ENCODE peak calls at places on chromosomes 7 and 10, in four cellular contexts. One of them, this sample, is unnamed.

GRCh38 chr7:82699773-82700186 is 256.2 kb upstream of the CACNA2D1 start:
- DNase-seq in K562: no peak
- DNase-seq in HepG2: no peak
- DNase-seq in GM12878: no peak
- DNase-seq in this sample: no peak

GRCh38 chr7:22601812-22602568 is 102.0 kb upstream of the STEAP1B start:
- DNase-seq in K562: no peak
- DNase-seq in HepG2: no peak
- DNase-seq in GM12878: no peak
- DNase-seq in this sample: no peak

GRCh38 chr7:99137418-99138180 is 6.3 kb downstream of the SMURF1 start:
- DNase-seq in K562: no peak
- DNase-seq in HepG2: no peak
- DNase-seq in GM12878: no peak
- DNase-seq in this sample: peak; percentile 31

GRCh38 chr7:28955723-28956607 is 2.2 kb downstream of the TRIL start:
- DNase-seq in K562: no peak
- DNase-seq in HepG2: peak; percentile 72
- DNase-seq in GM12878: no peak
- DNase-seq in this sample: peak; percentile 89

GRCh38 chr10:110087682-110088081 is 79.9 kb downstream of the ADD3 start:
- DNase-seq in K562: no peak
- DNase-seq in HepG2: no peak
- DNase-seq in GM12878: no peak
- DNase-seq in this sample: no peak

GRCh38 chr7:143148050-143148449 is 16.2 kb downstream of the PIP start:
- DNase-seq in K562: no peak
- DNase-seq in HepG2: no peak
- DNase-seq in GM12878: no peak
- DNase-seq in this sample: no peak

GRCh38 chr10:73590881-73591577 is at the start of gene USP54:
- DNase-seq in K562: peak; percentile 68
- DNase-seq in HepG2: peak; percentile 59
- DNase-seq in GM12878: no peak
- DNase-seq in this sample: peak; percentile 25

GRCh38 chr10:34291466-34292177 is 523.5 kb downstream of the PARD3 start:
- DNase-seq in K562: no peak
- DNase-seq in HepG2: peak; percentile 2
- DNase-seq in GM12878: peak; percentile 28
- DNase-seq in this sample: no peak

GRCh38 chr7:27165089-27165654 is at the start of gene HOXA9:
- DNase-seq in K562: no peak
- DNase-seq in HepG2: no peak
- DNase-seq in GM12878: no peak
- DNase-seq in this sample: no peak

GRCh38 chr7:1227071-1227804 is 5.4 kb upstream of the UNCX start:
- DNase-seq in K562: no peak
- DNase-seq in HepG2: no peak
- DNase-seq in GM12878: no peak
- DNase-seq in this sample: no peak

GRCh38 chr7:17640730-17641377 is 299.4 kb downstream of the SNX13 start:
- DNase-seq in K562: peak; percentile 23
- DNase-seq in HepG2: peak; percentile 28
- DNase-seq in GM12878: no peak
- DNase-seq in this sample: peak; percentile 45

GRCh38 chr7:8172372-8173354 is 89.3 kb downstream of the ICA1 start:
- DNase-seq in K562: no peak
- DNase-seq in HepG2: no peak
- DNase-seq in GM12878: no peak
- DNase-seq in this sample: no peak

GRCh38 chr7:50303082-50303893 is 1.2 kb upstream of the IKZF1 start:
- DNase-seq in K562: no peak
- DNase-seq in HepG2: no peak
- DNase-seq in GM12878: no peak
- DNase-seq in this sample: no peak

GRCh38 chr10:8052344-8052969 is 2.0 kb upstream of the GATA3 start:
- DNase-seq in K562: no peak
- DNase-seq in HepG2: no peak
- DNase-seq in GM12878: no peak
- DNase-seq in this sample: no peak

GRCh38 chr7:155842496-155843265 is 30.4 kb upstream of the SHH start:
- DNase-seq in K562: no peak
- DNase-seq in HepG2: no peak
- DNase-seq in GM12878: no peak
- DNase-seq in this sample: no peak

GRCh38 chr10:105807930-105808587 is 1167.0 kb downstream of the SORCS3 start:
- DNase-seq in K562: no peak
- DNase-seq in HepG2: no peak
- DNase-seq in GM12878: no peak
- DNase-seq in this sample: no peak

GRCh38 chr7:147803625-147804024 is 786.9 kb upstream of the C7orf33 start:
- DNase-seq in K562: no peak
- DNase-seq in HepG2: no peak
- DNase-seq in GM12878: no peak
- DNase-seq in this sample: peak; percentile 40

GRCh38 chr10:3395487-3395886 is 222.9 kb upstream of the PITRM1 start:
- DNase-seq in K562: no peak
- DNase-seq in HepG2: no peak
- DNase-seq in GM12878: no peak
- DNase-seq in this sample: no peak

DNA sequence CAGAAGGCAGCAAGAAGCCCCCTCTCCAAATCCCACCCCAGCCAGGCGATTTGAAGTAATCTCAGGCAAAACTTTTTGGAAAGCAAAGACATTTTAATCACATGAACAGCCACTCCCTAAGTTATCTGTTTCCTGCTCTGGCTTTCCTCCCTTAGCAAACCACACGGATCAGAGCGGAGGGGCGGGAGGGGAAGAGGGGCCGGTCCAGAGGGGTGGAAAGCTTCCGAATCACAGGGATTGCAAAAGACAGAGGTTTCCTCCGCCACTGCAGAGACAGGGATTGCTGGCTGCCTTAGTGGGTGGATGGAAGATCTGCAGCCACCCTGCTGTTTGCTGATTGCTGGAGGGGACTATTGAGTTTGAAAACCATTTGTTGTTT is 41.2 kb downstream of the ZCCHC24 start:
- DNase-seq in K562: peak; percentile 50
- DNase-seq in HepG2: peak; percentile 66
- DNase-seq in GM12878: no peak
- DNase-seq in this sample: no peak
- TF ChIP-seq TARDBP in K562: no peak
- TF ChIP-seq TARDBP in HepG2: no peak
- TF ChIP-seq TARDBP in GM12878: no peak
- TF ChIP-seq TARDBP in this sample: no peak

GRCh38 chr10:113566888-113567287 is 14.0 kb downstream of the HABP2 start:
- DNase-seq in K562: no peak
- DNase-seq in HepG2: no peak
- DNase-seq in GM12878: no peak
- DNase-seq in this sample: no peak
- TF ChIP-seq FOXK2 in K562: no peak
- TF ChIP-seq FOXK2 in HepG2: no peak
- TF ChIP-seq FOXK2 in GM12878: no peak
- TF ChIP-seq FOXK2 in this sample: no peak

GRCh38 chr7:15461576-15461975 is 100.2 kb downstream of the AGMO start:
- DNase-seq in K562: no peak
- DNase-seq in HepG2: no peak
- DNase-seq in GM12878: no peak
- DNase-seq in this sample: no peak

GRCh38 chr7:15462721-15463389 is 99.0 kb downstream of the AGMO start:
- DNase-seq in K562: no peak
- DNase-seq in HepG2: no peak
- DNase-seq in GM12878: no peak
- DNase-seq in this sample: no peak

GRCh38 chr7:15463801-15464761 is 97.7 kb downstream of the AGMO start:
- DNase-seq in K562: no peak
- DNase-seq in HepG2: no peak
- DNase-seq in GM12878: no peak
- DNase-seq in this sample: no peak

GRCh38 chr7:15457959-15458955 is 103.6 kb downstream of the AGMO start:
- DNase-seq in K562: no peak
- DNase-seq in HepG2: no peak
- DNase-seq in GM12878: no peak
- DNase-seq in this sample: no peak

GRCh38 chr7:15459018-15459621 is 102.7 kb downstream of the AGMO start:
- DNase-seq in K562: no peak
- DNase-seq in HepG2: no peak
- DNase-seq in GM12878: no peak
- DNase-seq in this sample: peak; percentile 6
- TF ChIP-seq TARDBP in K562: no peak
- TF ChIP-seq TARDBP in HepG2: no peak
- TF ChIP-seq TARDBP in GM12878: no peak
- TF ChIP-seq TARDBP in this sample: no peak

DNA sequence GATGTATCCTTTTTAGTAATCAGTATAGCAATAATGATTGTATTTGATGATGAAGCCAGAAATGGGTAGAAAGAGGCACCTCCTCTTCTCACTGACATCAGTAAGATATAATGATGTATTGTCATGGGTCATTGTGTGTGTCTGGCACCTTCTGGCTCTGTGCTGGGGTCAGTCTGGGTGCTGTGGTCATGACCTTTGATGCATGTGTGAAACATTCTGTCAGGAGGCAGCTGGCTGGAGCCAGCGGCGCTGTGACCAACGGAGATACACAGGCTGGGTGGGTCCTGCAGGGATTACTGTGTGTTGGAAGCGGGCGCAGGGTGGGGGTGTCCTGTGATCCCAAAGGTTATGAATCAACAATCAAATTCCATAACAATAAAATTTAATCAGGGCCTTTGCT is 35.2 kb downstream of the EEPD1 start:
- DNase-seq in K562: no peak
- DNase-seq in HepG2: no peak
- DNase-seq in GM12878: no peak
- DNase-seq in this sample: no peak
- TF ChIP-seq FOXK2 in K562: no peak
- TF ChIP-seq FOXK2 in HepG2: no peak
- TF ChIP-seq FOXK2 in GM12878: no peak
- TF ChIP-seq FOXK2 in this sample: no peak

DNA sequence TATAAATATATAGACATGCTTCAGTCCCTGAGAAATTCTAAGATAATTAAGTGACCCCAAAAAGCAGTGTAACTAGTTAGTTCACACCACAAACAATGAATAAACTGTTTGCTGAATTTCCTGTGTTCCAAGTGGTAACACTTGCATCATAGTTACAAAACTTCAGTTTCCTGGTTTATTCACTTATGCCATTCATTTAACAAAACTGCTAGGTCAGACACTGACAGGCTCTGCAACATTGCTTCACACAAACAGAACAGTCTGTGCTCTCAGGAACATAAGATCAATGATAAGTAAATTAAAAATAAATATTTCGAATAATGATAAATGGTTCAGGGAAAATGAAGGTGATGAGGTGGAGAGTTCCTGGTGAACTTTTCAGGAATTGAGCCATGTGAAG is 133.3 kb upstream of the NAMPT start:
- DNase-seq in K562: no peak
- DNase-seq in HepG2: no peak
- DNase-seq in GM12878: no peak
- DNase-seq in this sample: no peak
- TF ChIP-seq TARDBP in K562: no peak
- TF ChIP-seq TARDBP in HepG2: no peak
- TF ChIP-seq TARDBP in GM12878: no peak
- TF ChIP-seq TARDBP in this sample: no peak

GRCh38 chr10:112465299-112465882 is 18.4 kb downstream of the VTI1A start:
- DNase-seq in K562: no peak
- DNase-seq in HepG2: no peak
- DNase-seq in GM12878: no peak
- DNase-seq in this sample: no peak
- TF ChIP-seq FOXK2 in K562: no peak
- TF ChIP-seq FOXK2 in HepG2: no peak
- TF ChIP-seq FOXK2 in GM12878: no peak
- TF ChIP-seq FOXK2 in this sample: no peak

GRCh38 chr10:84026821-84027257 is 112.5 kb upstream of the GHITM start:
- DNase-seq in K562: peak; percentile 21
- DNase-seq in HepG2: peak; percentile 10
- DNase-seq in GM12878: no peak
- DNase-seq in this sample: peak; percentile 31
- TF ChIP-seq TARDBP in K562: no peak
- TF ChIP-seq TARDBP in HepG2: no peak
- TF ChIP-seq TARDBP in GM12878: no peak
- TF ChIP-seq TARDBP in this sample: no peak

DNA sequence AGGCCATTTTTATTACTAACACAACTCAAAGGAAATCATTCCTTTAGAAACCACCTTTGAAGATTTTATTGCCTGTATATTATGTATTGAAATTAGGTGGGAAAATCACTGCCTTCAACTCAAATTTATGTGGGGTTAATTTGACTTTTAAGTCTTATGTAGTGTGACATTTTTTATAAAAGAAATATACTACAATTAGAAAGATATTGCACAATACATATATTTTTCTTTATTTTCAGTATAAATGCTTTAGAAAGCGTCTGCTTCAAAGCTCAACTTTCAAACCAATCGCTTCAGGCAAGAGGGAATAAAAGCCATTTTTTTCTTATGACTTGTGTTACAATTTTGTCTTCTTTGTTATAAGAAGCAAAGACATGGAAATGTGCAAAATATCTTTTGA is 337.4 kb upstream of the ZWINT start:
- DNase-seq in K562: no peak
- DNase-seq in HepG2: no peak
- DNase-seq in GM12878: no peak
- DNase-seq in this sample: no peak
- TF ChIP-seq FOXK2 in K562: no peak
- TF ChIP-seq FOXK2 in HepG2: no peak
- TF ChIP-seq FOXK2 in GM12878: no peak
- TF ChIP-seq FOXK2 in this sample: no peak

DNA sequence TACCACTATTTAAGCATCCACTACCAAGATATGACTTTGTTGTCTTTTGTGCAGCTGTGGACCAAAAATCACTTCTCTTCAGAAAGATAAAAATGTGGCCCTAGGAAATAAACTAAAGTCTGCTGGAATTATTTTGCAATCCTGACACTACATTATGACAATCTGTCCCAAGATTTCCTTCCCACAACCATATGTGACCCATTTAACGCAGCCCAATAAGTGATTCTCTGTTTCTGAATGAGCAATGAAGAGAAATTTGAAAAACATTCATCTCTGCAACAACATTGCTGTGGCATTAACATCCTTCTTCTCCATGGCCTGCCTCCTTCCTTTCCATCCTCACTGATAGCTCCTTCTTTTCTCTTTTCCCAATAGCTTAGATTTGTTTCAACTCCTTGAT is 212.0 kb downstream of the TSPAN12 start:
- DNase-seq in K562: no peak
- DNase-seq in HepG2: no peak
- DNase-seq in GM12878: no peak
- DNase-seq in this sample: no peak
- TF ChIP-seq TARDBP in K562: no peak
- TF ChIP-seq TARDBP in HepG2: no peak
- TF ChIP-seq TARDBP in GM12878: no peak
- TF ChIP-seq TARDBP in this sample: no peak

This sample was measured in HEK293T.